ENCODE peak calls at places on chromosomes 11 and 22, in six cellular contexts. C is A549, U is GM12878, J is sigmoid colon, D is neural crest cell, Q is suprapubic skin. G is an unnamed sample.

GRCh38 chr22:38935023-38935422 is 22.4 kb upstream of the APOBEC3A start:
- DNase-seq in J (no peak), Q (peak; percentile 85), C (peak; percentile 39), D (no peak), U (no peak), G (no peak)

GRCh38 chr11:22920939-22921565 is 60.8 kb upstream of the CCDC179 start:
- DNase-seq in D (peak; percentile 6), C (peak; percentile 55), U (no peak), Q (no peak), J (no peak), G (no peak)

GRCh38 chr11:113884361-113884836 is 9.0 kb upstream of the USP28 start:
- DNase-seq in Q (no peak), D (no peak), J (no peak), U (no peak), C (no peak), G (no peak)

GRCh38 chr11:80726236-80726635 is 1285.4 kb upstream of the TENM4 start:
- DNase-seq in U (no peak), D (no peak), C (no peak), Q (no peak), J (no peak), G (no peak)

GRCh38 chr22:33109532-33110148 is 51.5 kb upstream of the SYN3 start:
- DNase-seq in Q (no peak), C (no peak), D (no peak), U (no peak), J (no peak), G (no peak)

GRCh38 chr11:61912991-61913698 is 4.2 kb downstream of the RAB3IL1 start:
- DNase-seq in Q (peak; percentile 53), C (no peak), U (no peak), J (peak; percentile 58), D (no peak), G (peak; percentile 73)

GRCh38 chr11:124761301-124762021 is 629 bp downstream of the ESAM start:
- DNase-seq in C (no peak), Q (no peak), J (no peak), D (no peak), U (no peak), G (no peak)

GRCh38 chr11:2526808-2527381 is 82.1 kb downstream of the KCNQ1 start:
- DNase-seq in Q (peak; percentile 65), U (no peak), J (peak; percentile 78), D (no peak), C (no peak), G (peak; percentile 86)

GRCh38 chr11:132126973-132127900 is 756.8 kb downstream of the NTM start:
- DNase-seq in U (no peak), Q (no peak), C (no peak), J (peak; percentile 71), D (peak; percentile 19), G (no peak)

GRCh38 chr22:43011079-43011478 is 3.9 kb downstream of the PACSIN2 start:
- DNase-seq in C (no peak), Q (no peak), D (no peak), U (no peak), J (no peak), G (no peak)

GRCh38 chr11:8192016-8192895 is 23.4 kb upstream of the RIC3 start:
- DNase-seq in U (no peak), J (no peak), C (peak; percentile 69), Q (no peak), D (peak; percentile 84), G (no peak)

GRCh38 chr11:462107-462890 is 12.2 kb downstream of the PTDSS2 start:
- DNase-seq in C (no peak), J (no peak), Q (no peak), U (no peak), D (no peak), G (no peak)

GRCh38 chr11:86524603-86525352 is 147.6 kb downstream of the ME3 start:
- DNase-seq in U (no peak), Q (no peak), C (peak; percentile 79), J (no peak), D (no peak), G (no peak)

GRCh38 chr11:36357831-36358230 is 61.7 kb downstream of the PRR5L start:
- DNase-seq in D (no peak), J (no peak), Q (no peak), C (no peak), U (no peak), G (no peak)

GRCh38 chr11:504994-505344 is 2.1 kb downstream of the RNH1 start:
- DNase-seq in Q (no peak), C (no peak), U (no peak), D (no peak), J (no peak), G (no peak)

GRCh38 chr11:2166091-2166851 is 5.3 kb upstream of the INS start:
- DNase-seq in J (no peak), C (peak; percentile 42), D (peak; percentile 67), U (no peak), Q (no peak), G (no peak)

GRCh38 chr11:23336961-23337360 is 476.7 kb upstream of the CCDC179 start:
- DNase-seq in D (no peak), U (no peak), Q (no peak), C (no peak), J (no peak), G (no peak)

GRCh38 chr11:122720482-122720881 is 65.0 kb downstream of the UBASH3B start:
- DNase-seq in J (peak; percentile 2), Q (no peak), D (no peak), U (no peak), C (no peak), G (no peak)

GRCh38 chr11:67266424-67267187 is at the start of gene GRK2:
- DNase-seq in U (no peak), D (no peak), C (peak; percentile 60), J (peak; percentile 76), Q (no peak), G (peak; percentile 59)

DNA sequence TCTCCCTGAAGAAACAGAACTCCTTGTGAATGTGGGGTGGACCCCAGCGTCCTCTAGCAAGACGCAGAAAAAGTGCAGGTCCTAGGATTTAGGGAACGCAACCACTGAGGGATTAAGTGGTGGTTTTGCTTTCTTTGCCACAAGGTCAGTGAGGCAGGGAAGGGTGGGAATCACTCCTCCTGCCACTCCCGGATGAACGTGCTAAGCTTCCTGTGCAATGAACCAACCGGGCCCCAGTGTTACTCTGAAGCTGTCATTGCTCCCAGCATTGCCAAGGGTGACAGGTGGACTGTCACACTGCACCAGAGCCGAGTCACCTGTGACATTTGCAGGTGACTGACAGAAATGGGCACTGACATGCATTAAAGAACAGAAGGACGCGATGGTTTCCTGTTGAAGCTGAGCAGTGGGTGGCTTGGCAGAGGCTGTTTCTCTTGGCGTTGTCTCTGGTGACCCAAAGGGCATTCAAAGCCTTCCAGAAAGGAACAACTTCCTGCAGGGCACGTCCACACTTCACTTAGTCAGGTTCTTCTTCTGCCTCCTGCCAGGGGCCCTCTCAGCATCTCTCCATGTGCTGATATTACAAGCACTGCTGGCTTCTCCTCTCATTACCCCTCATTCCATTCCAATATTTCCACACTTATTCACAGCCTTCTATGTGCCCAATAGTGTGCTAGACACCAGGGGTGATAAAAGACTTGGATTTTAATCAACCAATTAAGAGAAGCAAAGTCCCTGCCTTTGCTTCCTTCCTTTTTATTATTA is 9.7 kb downstream of the KIRREL3 start:
- DNase-seq in J (no peak), D (no peak), Q (no peak), U (no peak), C (no peak), G (no peak)
- TF ChIP-seq CTCF in J (no peak), D (peak; percentile 39), Q (peak; percentile 18), U (no peak), C (no peak), G (peak; percentile 58)

GRCh38 chr11:32428665-32429293 is 6.6 kb downstream of the WT1 start:
- DNase-seq in C (no peak), U (no peak), D (no peak), Q (no peak), J (no peak), G (no peak)

GRCh38 chr11:32432565-32433248 is 2.6 kb downstream of the WT1 start:
- DNase-seq in U (no peak), C (no peak), Q (no peak), J (no peak), D (no peak), G (no peak)

GRCh38 chr11:32431657-32432056 is 3.7 kb downstream of the WT1 start:
- DNase-seq in Q (no peak), U (no peak), C (no peak), J (no peak), D (no peak), G (no peak)

GRCh38 chr11:32429477-32429876 is 5.9 kb downstream of the WT1 start:
- DNase-seq in J (no peak), D (no peak), Q (no peak), C (no peak), U (no peak), G (no peak)

GRCh38 chr11:32430586-32431357 is 4.6 kb downstream of the WT1 start:
- DNase-seq in J (no peak), D (peak; percentile 5), Q (no peak), U (no peak), C (no peak), G (no peak)
- TF ChIP-seq CTCF in J (no peak), D (peak; percentile 40), Q (no peak), U (peak; percentile 5), C (no peak), G (peak; percentile 14)

GRCh38 chr11:116427337-116427902 is 345.4 kb downstream of the BUD13 start:
- DNase-seq in U (no peak), J (no peak), C (no peak), D (no peak), Q (no peak), G (no peak)

GRCh38 chr11:116431842-116432241 is 340.9 kb downstream of the BUD13 start:
- DNase-seq in D (no peak), Q (no peak), C (no peak), U (no peak), J (no peak), G (no peak)

GRCh38 chr11:116426761-116427160 is 346.0 kb downstream of the BUD13 start:
- DNase-seq in J (no peak), Q (no peak), U (no peak), D (no peak), C (no peak), G (no peak)

GRCh38 chr11:116427903-116428637 is 344.7 kb downstream of the BUD13 start:
- DNase-seq in D (no peak), C (no peak), J (no peak), U (no peak), Q (no peak), G (no peak)

DNA sequence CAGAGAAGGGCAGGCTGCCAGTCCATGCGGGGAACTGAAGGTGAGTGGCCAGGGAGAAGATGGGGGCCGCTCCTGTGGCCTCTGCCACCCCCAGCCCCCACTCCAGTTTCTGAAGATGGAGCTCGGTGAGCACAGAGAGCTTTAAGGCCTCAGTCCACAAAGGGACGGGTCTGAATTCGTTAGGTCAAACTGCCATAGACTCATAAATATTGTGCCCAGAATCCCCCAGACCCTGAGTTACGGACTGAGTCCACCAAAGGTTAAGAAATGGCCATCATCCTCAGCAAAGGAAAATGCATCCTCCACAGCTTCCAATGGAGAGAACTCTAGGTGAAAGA is 344.2 kb downstream of the BUD13 start:
- DNase-seq in J (peak; percentile 17), D (no peak), Q (no peak), C (no peak), U (no peak), G (no peak)
- TF ChIP-seq CTCF in J (no peak), D (no peak), Q (no peak), C (no peak), U (no peak), G (no peak)

DNA sequence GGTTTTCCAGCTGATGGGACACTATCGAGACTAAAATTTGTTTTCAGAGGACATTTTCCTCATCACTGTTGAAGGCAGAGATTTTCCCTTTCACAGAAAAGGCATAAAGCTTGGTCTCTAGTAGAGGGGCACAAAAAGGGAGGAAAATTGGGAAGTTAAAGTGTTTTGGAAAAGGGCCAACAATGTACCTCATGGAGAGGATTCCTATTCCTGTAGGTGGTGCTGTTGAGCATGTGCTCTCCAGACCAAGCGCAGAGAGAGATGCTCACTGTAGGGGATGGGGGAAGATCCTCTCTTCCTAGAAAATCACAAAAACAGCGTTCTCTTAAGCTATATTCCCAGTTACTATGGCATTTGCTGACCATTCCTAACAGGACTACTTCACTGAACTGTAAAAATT is 44.9 kb downstream of the OR4C46 start:
- DNase-seq in U (no peak), C (peak; percentile 12), D (no peak), Q (no peak), J (no peak), G (no peak)
- TF ChIP-seq CTCF in U (no peak), C (no peak), D (no peak), Q (no peak), J (no peak), G (no peak)

G was measured in chondrocyte.